ENCODE peak calls at places on chromosomes 7 and 10, in four cellular contexts. W, B, M and G are unnamed samples.

GRCh38 chr10:100183482-100183881 is 2.3 kb downstream of the ERLIN1 start:
- DNase-seq in W (no peak), B (no peak), M (no peak), G (no peak)

GRCh38 chr7:133869556-133869955 is 257.6 kb upstream of the LRGUK start:
- DNase-seq in W (no peak), B (no peak), M (no peak), G (no peak)

GRCh38 chr7:70016044-70016770 is 417.9 kb downstream of the AUTS2 start:
- DNase-seq in W (no peak), B (peak), M (peak), G (no peak)

GRCh38 chr7:157468221-157469111 is 131.7 kb downstream of the DNAJB6 start:
- DNase-seq in W (no peak), B (no peak), M (no peak), G (no peak)

GRCh38 chr10:75547391-75548298 is 116.2 kb downstream of the LRMDA start:
- DNase-seq in W (no peak), B (peak), M (peak), G (no peak)

GRCh38 chr10:49761789-49762565 is at the start of gene OGDHL:
- DNase-seq in W (no peak), B (no peak), M (peak), G (no peak)

GRCh38 chr7:112624416-112624815 is 143.6 kb downstream of the LSMEM1 start:
- DNase-seq in W (no peak), B (no peak), M (no peak), G (no peak)

GRCh38 chr7:76428868-76429805 is 4.4 kb downstream of the ZP3 start:
- DNase-seq in W (no peak), B (no peak), M (peak), G (no peak)

GRCh38 chr10:48459270-48460147 is 145.4 kb downstream of the ARHGAP22 start:
- DNase-seq in W (no peak), B (no peak), M (no peak), G (no peak)

GRCh38 chr7:136942994-136943393 is 74.5 kb downstream of the CHRM2 start:
- DNase-seq in W (no peak), B (no peak), M (no peak), G (no peak)

GRCh38 chr7:100369105-100369504 is 4.2 kb upstream of the PILRA start:
- DNase-seq in W (no peak), B (no peak), M (no peak), G (no peak)

GRCh38 chr7:22564511-22565045 is 64.6 kb upstream of the STEAP1B start:
- DNase-seq in W (no peak), B (peak), M (peak), G (no peak)

GRCh38 chr10:63765126-63765525 is 243.9 kb downstream of the REEP3 start:
- DNase-seq in W (no peak), B (no peak), M (no peak), G (no peak)

GRCh38 chr10:5666324-5667220 is at the start of gene ASB13:
- DNase-seq in W (peak), B (no peak), M (peak), G (peak)

GRCh38 chr7:51430480-51431086 is 114.0 kb upstream of the COBL start:
- DNase-seq in W (no peak), B (peak), M (peak), G (no peak)

GRCh38 chr10:71433983-71434744 is 37.4 kb downstream of the CDH23 start:
- DNase-seq in W (no peak), B (no peak), M (no peak), G (no peak)

GRCh38 chr7:45679516-45679915 is 105.3 kb downstream of the ADCY1 start:
- DNase-seq in W (no peak), B (no peak), M (no peak), G (no peak)

GRCh38 chr10:103884681-103885139 is 29.3 kb upstream of the SH3PXD2A start:
- DNase-seq in W (no peak), B (peak), M (peak), G (no peak)

GRCh38 chr10:46060706-46061105 is 14.6 kb upstream of the MSMB start:
- DNase-seq in W (no peak), B (no peak), M (no peak), G (no peak)

GRCh38 chr7:90592036-90592435 is 4.1 kb upstream of the CDK14 start:
- DNase-seq in W (no peak), B (no peak), M (no peak), G (no peak)

GRCh38 chr7:150941983-150942590 is 36.0 kb downstream of the KCNH2 start:
- DNase-seq in W (peak), B (no peak), M (peak), G (peak)

GRCh38 chr10:178208-178607 is 43.0 kb downstream of the ZMYND11 start:
- DNase-seq in W (no peak), B (peak), M (peak), G (no peak)

GRCh38 chr7:33177876-33178275 is 48.5 kb downstream of the BBS9 start:
- DNase-seq in W (no peak), B (no peak), M (no peak), G (no peak)

GRCh38 chr7:7595451-7595850 is 28.8 kb downstream of the MIOS start:
- DNase-seq in W (no peak), B (peak), M (peak), G (no peak)

GRCh38 chr7:57403601-57404342 is 46.2 kb upstream of the ZNF716 start:
- DNase-seq in W (no peak), B (no peak), M (no peak), G (no peak)

GRCh38 chr7:70506463-70506862 is 625.5 kb upstream of the GALNT17 start:
- DNase-seq in W (no peak), B (no peak), M (no peak), G (no peak)

GRCh38 chr7:18521945-18522566 is 26.5 kb downstream of the HDAC9 start:
- DNase-seq in W (no peak), B (no peak), M (no peak), G (no peak)

GRCh38 chr7:136274636-136275345 is 297.6 kb upstream of the MTPN start:
- DNase-seq in W (no peak), B (no peak), M (no peak), G (no peak)

GRCh38 chr10:122379041-122379440 is 4.5 kb downstream of the PLEKHA1 start:
- DNase-seq in W (no peak), B (no peak), M (no peak), G (no peak)

GRCh38 chr7:157477550-157478212 is 140.9 kb downstream of the DNAJB6 start:
- DNase-seq in W (no peak), B (no peak), M (no peak), G (no peak)

GRCh38 chr10:17958049-17958448 is 6.3 kb downstream of the SLC39A12 start:
- DNase-seq in W (no peak), B (no peak), M (no peak), G (no peak)

GRCh38 chr10:112115781-112116385 is 67.7 kb downstream of the GPAM start:
- DNase-seq in W (no peak), B (no peak), M (peak), G (no peak)

GRCh38 chr10:59675812-59676211 is 33.8 kb downstream of the SLC16A9 start:
- DNase-seq in W (no peak), B (no peak), M (no peak), G (no peak)

GRCh38 chr10:74067373-74068370 is 69.8 kb downstream of the VCL start:
- DNase-seq in W (no peak), B (no peak), M (no peak), G (no peak)

GRCh38 chr10:116891208-116891607 is 41.9 kb downstream of the ENO4 start:
- DNase-seq in W (no peak), B (peak), M (peak), G (no peak)